ENCODE peak calls at places on chromosomes 2 and 18, in eight cellular contexts. J is astrocyte of the hippocampus; D is stimulated activated naive CD8-positive, alpha-beta T cell treated with anti-CD3 and anti-CD28 coated beads, Interleukin-15, amount 100 ng/mL, for 72 hours; X is amniotic stem cell; T is neural progenitor cell; O is ELR; E is NCI-H774; N is K562. M is an unnamed sample.
A peak's percentile ranks its signal among the peaks of the same experiment; 100 is the strongest.

GRCh38 chr2:65605427-65606058 is 173.1 kb upstream of the SPRED2 start:
- DNase-seq in J (no peak), D (no peak), X (no peak), T (no peak), O (no peak), E (no peak), N (no peak), M (no peak)

GRCh38 chr2:193816008-193816407 is 1621.3 kb upstream of the TMEFF2 start:
- DNase-seq in J (no peak), D (no peak), X (no peak), T (no peak), O (no peak), E (no peak), N (no peak), M (no peak)

GRCh38 chr2:237567276-237568029 is 1.1 kb downstream of the PRLH start:
- DNase-seq in J (no peak), D (no peak), X (no peak), T (no peak), O (no peak), E (no peak), N (no peak), M (no peak)

GRCh38 chr2:138507267-138507666 is 5.7 kb downstream of the SPOPL start:
- DNase-seq in J (no peak), D (no peak), X (no peak), T (no peak), O (no peak), E (peak; percentile 47), N (no peak), M (no peak)

GRCh38 chr2:75476778-75477177 is 84.0 kb downstream of the EVA1A start:
- DNase-seq in J (peak; percentile 66), D (no peak), X (no peak), T (peak; percentile 31), O (peak; percentile 73), E (no peak), N (no peak), M (peak; percentile 55)

GRCh38 chr18:56115072-56116038 is 523.0 kb downstream of the TXNL1 start:
- DNase-seq in J (no peak), D (no peak), X (no peak), T (no peak), O (no peak), E (no peak), N (no peak), M (no peak)

GRCh38 chr18:62458346-62458745 is 64.5 kb upstream of the ZCCHC2 start:
- DNase-seq in J (no peak), D (no peak), X (no peak), T (no peak), O (no peak), E (no peak), N (no peak), M (no peak)

GRCh38 chr2:212328129-212328528 is 210.5 kb downstream of the ERBB4 start:
- DNase-seq in J (no peak), D (no peak), X (no peak), T (no peak), O (no peak), E (no peak), N (no peak), M (peak; percentile 3)

GRCh38 chr2:158575051-158575635 is 118.4 kb downstream of the PKP4 start:
- DNase-seq in J (peak; percentile 31), D (no peak), X (no peak), T (no peak), O (no peak), E (no peak), N (no peak), M (no peak)

GRCh38 chr2:232890896-232891601 is 21.0 kb downstream of the SNORC start:
- DNase-seq in J (peak; percentile 52), D (no peak), X (no peak), T (peak; percentile 75), O (peak; percentile 48), E (peak; percentile 74), N (peak; percentile 70), M (peak; percentile 39)

GRCh38 chr2:185583058-185583816 is 155.4 kb upstream of the FSIP2 start:
- DNase-seq in J (peak; percentile 93), D (no peak), X (no peak), T (no peak), O (peak; percentile 91), E (no peak), N (no peak), M (peak; percentile 32)

GRCh38 chr2:25055521-25055920 is 13.6 kb downstream of the EFR3B start:
- DNase-seq in J (no peak), D (no peak), X (no peak), T (no peak), O (no peak), E (no peak), N (no peak), M (no peak)

GRCh38 chr2:190664240-190664639 is 15.4 kb downstream of the NAB1 start:
- DNase-seq in J (peak; percentile 57), D (no peak), X (no peak), T (no peak), O (peak; percentile 84), E (no peak), N (no peak), M (peak; percentile 80)

GRCh38 chr2:85666937-85667336 is 1.1 kb downstream of the SFTPB start:
- DNase-seq in J (no peak), D (no peak), X (no peak), T (no peak), O (no peak), E (no peak), N (no peak), M (no peak)

GRCh38 chr18:28175047-28175929 is 1.6 kb downstream of the CDH2 start:
- DNase-seq in J (peak; percentile 88), D (no peak), X (no peak), T (peak; percentile 88), O (peak; percentile 61), E (no peak), N (no peak), M (peak; percentile 83)

M was measured in GM23248.